ENCODE peak calls at places on chromosomes 2 and 18, in four cellular contexts. J is endothelial cell of umbilical vein, A is OCI-LY7, H is H9. Y is an unnamed sample.

GRCh38 chr18:74252032-74252380 is 39.8 kb downstream of the CYB5A start:
- DNase-seq in A (no peak), J (no peak), H (no peak), Y (peak)

GRCh38 chr2:73930386-73930785 is 3.7 kb downstream of the DGUOK start:
- DNase-seq in J (no peak), H (no peak), A (no peak), Y (no peak)

GRCh38 chr2:65231892-65232477 is 4.4 kb downstream of the ACTR2 start:
- DNase-seq in H (no peak), A (no peak), J (no peak), Y (no peak)

GRCh38 chr2:239539776-239540100 is 138.9 kb upstream of the HDAC4 start:
- DNase-seq in H (no peak), A (no peak), J (no peak), Y (no peak)

GRCh38 chr2:216807861-216808272 is 52.0 kb downstream of the TNP1 start:
- DNase-seq in A (no peak), J (peak), H (no peak), Y (no peak)

GRCh38 chr2:34004936-34005335 is 405.8 kb upstream of the FAM98A start:
- DNase-seq in A (no peak), H (no peak), J (no peak), Y (no peak)

GRCh38 chr2:235378944-235379343 is 114.9 kb upstream of the AGAP1 start:
- DNase-seq in A (no peak), H (no peak), J (no peak), Y (no peak)

GRCh38 chr2:88329815-88330603 is 122.5 kb downstream of the FOXI3 start:
- DNase-seq in A (no peak), H (peak), J (no peak), Y (peak)

GRCh38 chr2:121505005-121505404 is 25.7 kb upstream of the RNU4ATAC start:
- DNase-seq in H (no peak), A (no peak), J (no peak), Y (peak)

GRCh38 chr18:79487198-79488165 is 91.8 kb downstream of the NFATC1 start:
- DNase-seq in A (no peak), J (no peak), H (no peak), Y (no peak)

GRCh38 chr18:57984490-57985109 is 59.4 kb upstream of the NEDD4L start:
- DNase-seq in A (no peak), J (no peak), H (no peak), Y (no peak)

GRCh38 chr2:151374426-151374825 is 17.0 kb downstream of the TNFAIP6 start:
- DNase-seq in A (no peak), J (peak), H (no peak), Y (peak)

GRCh38 chr2:45974762-45975408 is 322.3 kb upstream of the EPAS1 start:
- DNase-seq in J (no peak), A (no peak), H (no peak), Y (no peak)
- H3K4me2 ChIP-seq in J (no peak), A (no peak), H (no peak), Y (no peak)

DNA sequence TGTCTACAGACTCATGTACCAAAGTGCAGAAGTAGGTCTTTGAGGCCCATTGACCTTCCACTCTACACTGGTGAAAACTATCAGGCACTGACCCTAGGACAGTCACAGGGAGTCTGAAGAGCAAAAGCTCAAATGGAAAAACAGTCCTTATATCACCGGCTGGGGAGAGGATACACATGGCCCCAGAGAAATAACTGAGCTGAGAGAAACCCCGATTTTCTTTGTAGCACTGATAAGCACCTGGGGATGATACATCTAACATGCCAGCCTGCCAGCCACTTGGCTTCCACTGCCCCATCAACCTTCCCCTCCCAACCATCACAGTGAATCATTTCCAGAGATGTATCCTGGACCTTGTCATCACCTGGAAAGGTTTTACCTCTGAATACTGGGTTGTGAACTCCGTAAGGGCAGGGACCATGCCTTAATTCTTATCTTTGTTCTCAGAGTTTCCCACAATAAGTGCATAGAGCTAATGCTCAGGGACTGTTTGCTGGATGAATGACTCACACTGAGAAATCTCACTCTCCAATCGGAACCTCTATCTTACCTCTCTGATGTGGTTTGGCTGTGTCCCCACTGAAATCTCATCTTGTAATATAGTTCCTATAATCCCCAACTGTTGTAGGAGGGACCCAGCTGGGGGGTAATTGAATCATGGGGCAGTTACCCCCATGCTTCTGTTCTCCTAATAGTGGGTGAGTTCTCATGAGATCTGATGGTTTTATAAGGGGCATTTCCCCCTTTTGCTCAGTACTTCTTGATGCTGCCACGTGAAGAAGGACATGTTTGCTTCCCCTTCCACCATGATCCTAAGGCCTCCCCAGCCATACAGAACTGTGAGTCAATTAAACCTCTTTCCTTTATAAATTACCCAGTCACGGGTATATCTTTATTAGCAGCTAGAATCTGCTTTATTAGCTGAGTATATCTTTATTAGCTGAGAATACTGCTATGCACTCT is 37.1 kb downstream of the EVA1A start:
- DNase-seq in H (no peak), J (peak), A (no peak), Y (peak)
- H3K4me2 ChIP-seq in H (no peak), J (no peak), A (no peak), Y (peak)

DNA sequence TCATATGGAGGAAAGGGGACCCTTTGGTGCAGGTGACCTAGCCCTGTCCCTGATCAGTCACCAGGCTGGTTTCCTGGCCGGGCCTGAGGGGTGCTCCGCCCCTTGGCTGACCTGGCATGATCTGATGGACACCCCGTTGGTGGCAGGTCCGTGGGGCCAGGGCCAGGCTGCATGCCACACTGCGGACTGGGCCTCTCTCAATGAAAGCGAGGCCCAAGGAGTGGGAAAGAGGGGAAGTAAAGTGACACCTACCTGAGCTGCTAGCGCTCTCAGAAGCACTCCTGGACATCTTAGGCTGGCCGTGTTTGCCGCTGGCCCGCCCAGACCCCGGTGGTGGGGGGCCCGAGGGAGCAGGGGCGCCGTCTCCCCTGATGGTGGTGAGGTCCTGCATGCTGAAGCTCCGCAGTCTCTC is 33.1 kb downstream of the MRPL35 start:
- DNase-seq in A (no peak), J (no peak), H (no peak), Y (no peak)
- H3K4me2 ChIP-seq in A (no peak), J (no peak), H (no peak), Y (no peak)

GRCh38 chr2:159133795-159134194 is 152.7 kb downstream of the WDSUB1 start:
- DNase-seq in H (no peak), A (no peak), J (no peak), Y (no peak)

GRCh38 chr2:159138642-159139182 is 147.8 kb downstream of the WDSUB1 start:
- DNase-seq in H (no peak), J (no peak), A (no peak), Y (no peak)

GRCh38 chr2:159134979-159135378 is 151.5 kb downstream of the WDSUB1 start:
- DNase-seq in A (no peak), J (no peak), H (no peak), Y (no peak)

GRCh38 chr2:159137511-159138101 is 148.9 kb downstream of the WDSUB1 start:
- DNase-seq in A (no peak), H (no peak), J (no peak), Y (peak)

DNA sequence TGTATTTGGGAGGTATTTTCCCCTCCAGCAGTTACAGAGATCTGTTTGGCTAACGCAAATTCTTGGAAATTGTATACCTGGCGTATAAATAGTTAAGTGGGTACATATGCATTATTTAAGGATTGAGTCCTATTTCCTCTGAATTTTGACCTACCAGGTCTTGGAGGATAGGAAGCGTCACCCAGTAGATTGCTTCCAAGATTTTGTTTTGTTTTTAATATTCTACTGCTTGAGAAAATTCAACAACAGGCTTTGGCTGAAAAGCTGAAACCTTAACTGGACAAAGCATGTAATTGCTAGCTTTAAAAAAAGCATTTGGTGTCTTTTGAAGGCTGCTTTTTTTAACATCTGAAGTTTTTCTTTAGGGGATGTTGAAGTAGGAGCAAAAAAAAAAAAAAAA is 150.1 kb downstream of the WDSUB1 start:
- DNase-seq in J (no peak), H (no peak), A (no peak), Y (no peak)
- H3K4me2 ChIP-seq in J (peak), H (no peak), A (no peak), Y (no peak)

GRCh38 chr2:241244368-241244767 is 55.9 kb downstream of the ANO7 start:
- DNase-seq in H (no peak), A (no peak), J (no peak), Y (no peak)
- H3K4me2 ChIP-seq in H (no peak), A (no peak), J (no peak), Y (no peak)

GRCh38 chr2:67559156-67559555 is 162.0 kb downstream of the ETAA1 start:
- DNase-seq in A (no peak), H (no peak), J (no peak), Y (no peak)

GRCh38 chr2:67564076-67564475 is 166.9 kb downstream of the ETAA1 start:
- DNase-seq in H (no peak), A (no peak), J (no peak), Y (peak)

GRCh38 chr2:67564626-67565025 is 167.5 kb downstream of the ETAA1 start:
- DNase-seq in A (no peak), H (no peak), J (no peak), Y (no peak)

GRCh38 chr2:67560818-67561221 is 163.7 kb downstream of the ETAA1 start:
- DNase-seq in A (no peak), H (no peak), J (no peak), Y (no peak)

GRCh38 chr2:67561411-67561965 is 164.4 kb downstream of the ETAA1 start:
- DNase-seq in H (no peak), A (no peak), J (peak), Y (peak)
- H3K4me2 ChIP-seq in H (no peak), A (no peak), J (peak), Y (peak)

GRCh38 chr2:182973441-182974352 is 64.6 kb downstream of the NCKAP1 start:
- DNase-seq in A (no peak), H (no peak), J (no peak), Y (no peak)

GRCh38 chr2:182980115-182980514 is 58.1 kb downstream of the NCKAP1 start:
- DNase-seq in A (peak), J (peak), H (no peak), Y (peak)

GRCh38 chr2:182980652-182981051 is 57.6 kb downstream of the NCKAP1 start:
- DNase-seq in A (no peak), H (no peak), J (no peak), Y (no peak)

GRCh38 chr2:182972548-182972942 is 65.7 kb downstream of the NCKAP1 start:
- DNase-seq in J (no peak), A (no peak), H (no peak), Y (no peak)

GRCh38 chr2:182977463-182977862 is 60.8 kb downstream of the NCKAP1 start:
- DNase-seq in J (peak), H (no peak), A (no peak), Y (no peak)
- H3K4me2 ChIP-seq in J (no peak), H (no peak), A (no peak), Y (no peak)

GRCh38 chr2:134367216-134367615 is 113.3 kb downstream of the MGAT5 start:
- DNase-seq in H (no peak), J (no peak), A (no peak), Y (no peak)
- H3K4me2 ChIP-seq in H (no peak), J (no peak), A (no peak), Y (no peak)

GRCh38 chr2:230868151-230868946 is 3.6 kb downstream of the ITM2C start:
- DNase-seq in A (no peak), J (no peak), H (peak), Y (no peak)
- H3K4me2 ChIP-seq in A (no peak), J (no peak), H (peak), Y (no peak)

Y was measured in PC-3.